ENCODE peak calls at places on chromosomes 1 and 21, in four cellular contexts. One of them, this sample, is unnamed.

GRCh38 chr1:212701910-212702309 is 2.3 kb upstream of the BATF3 start:
- DNase-seq in A549: no peak
- DNase-seq in GM12878: no peak
- DNase-seq in endothelial cell of umbilical vein: no peak
- DNase-seq in this sample: no peak

GRCh38 chr1:29719253-29719652 is 482.9 kb downstream of the PTPRU start:
- DNase-seq in A549: no peak
- DNase-seq in GM12878: no peak
- DNase-seq in endothelial cell of umbilical vein: no peak
- DNase-seq in this sample: no peak

GRCh38 chr1:19661721-19662228 is 2.9 kb upstream of the HTR6 start:
- DNase-seq in A549: no peak
- DNase-seq in GM12878: no peak
- DNase-seq in endothelial cell of umbilical vein: peak
- DNase-seq in this sample: peak

GRCh38 chr1:240258910-240259309 is 167.2 kb downstream of the FMN2 start:
- DNase-seq in A549: no peak
- DNase-seq in GM12878: no peak
- DNase-seq in endothelial cell of umbilical vein: no peak
- DNase-seq in this sample: no peak

GRCh38 chr1:167081594-167081993 is 8.6 kb downstream of the GPA33 start:
- DNase-seq in A549: no peak
- DNase-seq in GM12878: no peak
- DNase-seq in endothelial cell of umbilical vein: no peak
- DNase-seq in this sample: no peak

GRCh38 chr1:196178083-196178635 is 430.1 kb downstream of the KCNT2 start:
- DNase-seq in A549: no peak
- DNase-seq in GM12878: no peak
- DNase-seq in endothelial cell of umbilical vein: no peak
- DNase-seq in this sample: no peak

GRCh38 chr1:88731475-88731874 is 47.4 kb downstream of the PKN2 start:
- DNase-seq in A549: peak
- DNase-seq in GM12878: no peak
- DNase-seq in endothelial cell of umbilical vein: peak
- DNase-seq in this sample: no peak

GRCh38 chr21:29313662-29314408 is 15.1 kb downstream of the BACH1 start:
- DNase-seq in A549: no peak
- DNase-seq in GM12878: no peak
- DNase-seq in endothelial cell of umbilical vein: peak
- DNase-seq in this sample: no peak

GRCh38 chr1:42133809-42134526 is 19.2 kb upstream of the GUCA2B start:
- DNase-seq in A549: no peak
- DNase-seq in GM12878: no peak
- DNase-seq in endothelial cell of umbilical vein: no peak
- DNase-seq in this sample: no peak

GRCh38 chr1:4028139-4028501 is 128.0 kb upstream of the C1orf174 start:
- DNase-seq in A549: no peak
- DNase-seq in GM12878: no peak
- DNase-seq in endothelial cell of umbilical vein: no peak
- DNase-seq in this sample: no peak

DNA sequence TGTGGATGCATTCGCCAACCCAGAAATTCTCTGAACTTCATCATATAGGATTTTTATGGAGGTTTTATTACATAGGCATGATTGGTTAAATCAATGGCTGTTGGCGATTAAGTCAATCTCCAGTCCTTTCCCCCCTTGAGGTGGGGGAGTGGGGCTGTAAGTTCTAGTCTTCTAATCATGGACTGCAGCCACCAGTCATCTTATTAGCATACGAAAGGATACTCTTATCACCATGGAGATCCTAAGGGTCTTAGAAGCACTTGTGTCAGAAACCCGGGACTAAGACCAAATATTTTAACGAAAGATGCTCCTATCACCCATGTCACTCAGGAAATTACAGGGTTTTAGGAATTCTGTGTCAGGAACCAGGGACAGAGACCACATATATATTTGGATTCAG is 36.3 kb downstream of the SDCCAG8 start:
- DNase-seq in A549: no peak
- DNase-seq in GM12878: no peak
- DNase-seq in endothelial cell of umbilical vein: no peak
- DNase-seq in this sample: no peak
- TF ChIP-seq MAX in A549: no peak
- TF ChIP-seq MAX in GM12878: no peak
- TF ChIP-seq MAX in endothelial cell of umbilical vein: no peak
- TF ChIP-seq MAX in this sample: no peak

GRCh38 chr21:43880111-43880985 is 15.3 kb downstream of the AGPAT3 start:
- DNase-seq in A549: no peak
- DNase-seq in GM12878: no peak
- DNase-seq in endothelial cell of umbilical vein: no peak
- DNase-seq in this sample: peak
- TF ChIP-seq MYC in A549: no peak
- TF ChIP-seq MYC in GM12878: no peak
- TF ChIP-seq MYC in endothelial cell of umbilical vein: no peak
- TF ChIP-seq MYC in this sample: no peak

GRCh38 chr1:222068937-222069336 is 327.0 kb upstream of the DUSP10 start:
- DNase-seq in A549: no peak
- DNase-seq in GM12878: no peak
- DNase-seq in endothelial cell of umbilical vein: no peak
- DNase-seq in this sample: peak
- TF ChIP-seq MAX in A549: no peak
- TF ChIP-seq MAX in GM12878: no peak
- TF ChIP-seq MAX in endothelial cell of umbilical vein: no peak
- TF ChIP-seq MAX in this sample: no peak

GRCh38 chr1:206713910-206714312 is 29.2 kb downstream of the MAPKAPK2 start:
- DNase-seq in A549: no peak
- DNase-seq in GM12878: no peak
- DNase-seq in endothelial cell of umbilical vein: no peak
- DNase-seq in this sample: no peak
- TF ChIP-seq MYC in A549: no peak
- TF ChIP-seq MYC in GM12878: no peak
- TF ChIP-seq MYC in endothelial cell of umbilical vein: no peak
- TF ChIP-seq MYC in this sample: no peak

GRCh38 chr1:206812456-206812855 is 40.2 kb upstream of the IL10 start:
- DNase-seq in A549: no peak
- DNase-seq in GM12878: no peak
- DNase-seq in endothelial cell of umbilical vein: no peak
- DNase-seq in this sample: peak

GRCh38 chr1:206814716-206815341 is 42.5 kb upstream of the IL10 start:
- DNase-seq in A549: no peak
- DNase-seq in GM12878: no peak
- DNase-seq in endothelial cell of umbilical vein: peak
- DNase-seq in this sample: no peak

GRCh38 chr1:206805357-206805756 is 33.1 kb upstream of the IL10 start:
- DNase-seq in A549: no peak
- DNase-seq in GM12878: no peak
- DNase-seq in endothelial cell of umbilical vein: no peak
- DNase-seq in this sample: no peak

GRCh38 chr1:206808615-206809014 is 36.3 kb upstream of the IL10 start:
- DNase-seq in A549: no peak
- DNase-seq in GM12878: no peak
- DNase-seq in endothelial cell of umbilical vein: no peak
- DNase-seq in this sample: peak

GRCh38 chr1:206809504-206810084 is 37.3 kb upstream of the IL10 start:
- DNase-seq in A549: peak
- DNase-seq in GM12878: no peak
- DNase-seq in endothelial cell of umbilical vein: peak
- DNase-seq in this sample: peak
- TF ChIP-seq MAX in A549: no peak
- TF ChIP-seq MAX in GM12878: no peak
- TF ChIP-seq MAX in endothelial cell of umbilical vein: no peak
- TF ChIP-seq MAX in this sample: no peak

This sample was measured in NB4.